ENCODE peak calls at places on chromosome 22, in ten cellular contexts. S is cardiac muscle cell; O is mucosa of descending colon; I is mesenchymal stem cell; H is heart left ventricle; J is adipocyte; K is gastrocnemius medialis; D is CD4-positive, CD25-positive, alpha-beta regulatory T cell; L is CD8-positive, alpha-beta T cell; G is IMR-90. Q is an unnamed sample.

GRCh38 chr22:29353286-29353685 is 35.1 kb downstream of the AP1B1 start:
- DNase-seq in I (no peak), H (no peak), O (peak; percentile 8), G (no peak), K (no peak), S (no peak), J (no peak), D (no peak), L (no peak), Q (no peak)

GRCh38 chr22:27626675-27627443 is 174.7 kb downstream of the MN1 start:
- DNase-seq in D (no peak), L (no peak), G (no peak), S (no peak), K (no peak), J (no peak), I (no peak), O (no peak), H (no peak), Q (no peak)

GRCh38 chr22:24950272-24950902 is 2.1 kb upstream of the KIAA1671 start:
- DNase-seq in D (no peak), O (no peak), L (no peak), I (no peak), K (no peak), S (peak; percentile 28), H (no peak), J (no peak), G (peak; percentile 8), Q (peak; percentile 16)

GRCh38 chr22:17243524-17243923 is 24.3 kb upstream of the ADA2 start:
- DNase-seq in H (no peak), S (no peak), G (no peak), D (peak; percentile 65), L (no peak), I (no peak), K (no peak), J (no peak), O (no peak), Q (no peak)

GRCh38 chr22:22973336-22973735 is 85.7 kb downstream of the IGLL5 start:
- DNase-seq in H (no peak), G (no peak), S (no peak), J (no peak), K (no peak), O (no peak), I (no peak), D (no peak), L (no peak), Q (no peak)

GRCh38 chr22:35229865-35230264 is 27.4 kb upstream of the HMGXB4 start:
- DNase-seq in S (no peak), K (no peak), D (no peak), O (no peak), L (no peak), G (no peak), J (no peak), H (no peak), I (no peak), Q (no peak)

GRCh38 chr22:36759481-36760159 is 16.3 kb downstream of the IFT27 start:
- DNase-seq in L (no peak), O (no peak), G (no peak), S (no peak), D (no peak), I (no peak), J (no peak), H (no peak), K (no peak), Q (peak; percentile 4)

GRCh38 chr22:42608481-42609361 is 6.0 kb downstream of the POLDIP3 start:
- DNase-seq in L (no peak), G (peak; percentile 76), O (no peak), I (peak; percentile 75), S (no peak), J (peak; percentile 62), D (no peak), K (no peak), H (no peak), Q (no peak)

GRCh38 chr22:19761500-19762314 is 1.1 kb downstream of the TBX1 start:
- DNase-seq in K (no peak), G (no peak), S (peak; percentile 51), H (no peak), J (no peak), D (no peak), L (no peak), I (peak; percentile 62), O (no peak), Q (peak; percentile 60)

GRCh38 chr22:19762315-19763140 is 1.9 kb downstream of the TBX1 start:
- DNase-seq in G (no peak), I (peak; percentile 43), J (no peak), K (no peak), D (no peak), H (no peak), O (no peak), L (no peak), S (no peak), Q (no peak)

GRCh38 chr22:19764636-19765476 is 4.3 kb downstream of the TBX1 start:
- DNase-seq in L (no peak), S (no peak), K (no peak), J (no peak), D (no peak), I (no peak), O (no peak), H (no peak), G (no peak), Q (no peak)

GRCh38 chr22:19764050-19764593 is 3.5 kb downstream of the TBX1 start:
- DNase-seq in O (no peak), I (no peak), D (no peak), H (no peak), J (no peak), S (no peak), K (no peak), L (no peak), G (no peak), Q (no peak)

DNA sequence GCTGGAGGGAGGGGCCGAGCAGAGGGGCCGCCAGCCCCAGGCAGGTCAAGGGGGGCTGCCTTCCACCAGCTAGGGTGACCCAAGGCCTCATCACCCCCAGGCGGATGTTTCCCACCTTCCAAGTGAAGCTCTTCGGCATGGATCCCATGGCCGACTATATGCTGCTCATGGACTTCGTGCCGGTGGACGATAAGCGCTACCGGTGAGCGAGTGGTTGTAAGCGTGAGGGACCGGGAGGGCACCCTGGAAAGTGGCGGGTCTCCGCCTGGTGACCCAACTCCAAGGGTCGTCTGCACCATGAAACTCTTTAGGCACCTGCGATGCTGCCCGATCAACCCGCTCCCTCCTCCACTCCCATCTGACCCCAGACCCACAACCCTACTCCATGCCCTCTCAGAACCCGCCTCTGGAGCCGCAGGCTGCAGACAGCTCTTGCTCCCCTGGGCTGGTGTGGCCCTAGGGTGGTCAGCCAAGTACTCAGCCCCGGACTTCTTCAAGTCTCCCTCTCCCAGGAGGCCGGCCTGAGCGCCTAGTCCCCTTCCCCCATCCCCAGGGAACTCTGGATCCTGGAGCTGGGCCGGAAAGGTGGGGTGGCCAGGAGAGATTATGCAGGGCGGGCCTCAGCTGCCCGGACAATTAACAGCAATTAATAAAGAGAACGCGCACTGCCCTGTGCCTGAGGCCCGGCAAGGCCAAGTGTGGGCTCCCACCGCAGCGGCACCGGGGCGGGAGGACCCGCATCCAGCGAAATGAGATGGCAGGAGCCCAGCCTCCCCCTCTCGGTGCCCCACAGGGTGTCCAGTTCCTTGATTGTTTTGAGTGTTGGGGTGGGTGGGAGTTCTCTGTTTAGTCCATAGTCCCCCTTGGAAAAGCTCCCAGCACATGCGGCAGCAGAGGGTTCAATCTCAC is 2.8 kb downstream of the TBX1 start:
- DNase-seq in D (no peak), L (no peak), G (no peak), S (no peak), O (no peak), J (no peak), I (no peak), H (no peak), K (no peak), Q (no peak)
- H3K4me3 ChIP-seq in D (no peak overlapping the region), L (no peak overlapping the region), G (no peak overlapping the region), S (no peak overlapping the region), O (no peak overlapping the region), J (no peak overlapping the region), I (no peak overlapping the region), H (no peak overlapping the region), K (no peak overlapping the region), Q (peak overlapping the region; percentile 60)

DNA sequence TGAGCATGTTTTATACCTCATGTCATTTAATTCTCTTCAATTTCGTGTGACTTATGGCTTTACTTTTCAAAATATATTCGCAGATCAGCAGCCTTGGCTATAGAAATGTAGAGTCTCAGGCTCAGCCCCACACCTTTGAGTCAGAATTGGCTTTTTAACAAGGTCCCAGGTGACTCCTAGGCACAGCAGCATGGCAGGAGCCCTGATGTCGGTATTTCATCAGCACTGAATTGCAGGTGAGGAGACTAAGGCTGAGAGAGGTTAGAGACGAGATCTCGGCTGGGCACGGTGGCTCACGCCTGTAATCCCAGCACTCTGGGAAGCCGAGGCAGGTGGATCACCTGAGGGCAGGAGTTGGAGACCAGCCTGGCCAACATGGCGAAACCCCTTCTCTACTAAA is 196.9 kb upstream of the SEZ6L start:
- DNase-seq in J (no peak), G (no peak), I (no peak), H (no peak), O (no peak), S (no peak), D (no peak), L (no peak), K (no peak), Q (no peak)
- H3K4me1 ChIP-seq in J (no peaks in the 10 kb centered on the region), G (no peaks in the 10 kb centered on the region), I (no peaks in the 10 kb centered on the region), H (peaks cover 8% of the 10 kb centered on the region), O (no peaks in the 10 kb centered on the region), S (no peaks in the 10 kb centered on the region), D (no peaks in the 10 kb centered on the region), L (peaks cover 7% of the 10 kb centered on the region), K (no peaks in the 10 kb centered on the region), Q (no peaks in the 10 kb centered on the region)

GRCh38 chr22:40432625-40433024 is 62.2 kb downstream of the SGSM3 start:
- DNase-seq in J (no peak), L (no peak), S (no peak), I (no peak), H (no peak), G (no peak), O (no peak), D (no peak), K (no peak), Q (no peak)

GRCh38 chr22:40432167-40432566 is 61.8 kb downstream of the SGSM3 start:
- DNase-seq in G (no peak), H (no peak), D (no peak), O (no peak), J (no peak), S (no peak), L (no peak), K (no peak), I (no peak), Q (no peak)

GRCh38 chr22:40434101-40434500 is 63.7 kb downstream of the SGSM3 start:
- DNase-seq in K (no peak), L (no peak), S (no peak), I (peak; percentile 54), O (no peak), J (peak; percentile 22), H (no peak), D (no peak), G (peak; percentile 28), Q (no peak)

GRCh38 chr22:40434745-40435144 is 64.4 kb downstream of the SGSM3 start:
- DNase-seq in S (no peak), O (no peak), L (no peak), G (no peak), H (no peak), I (no peak), K (no peak), D (no peak), J (no peak), Q (no peak)

GRCh38 chr22:40436460-40437431 is 66.4 kb downstream of the SGSM3 start:
- DNase-seq in L (peak; percentile 24), H (peak; percentile 42), J (peak; percentile 79), I (peak; percentile 79), G (peak; percentile 74), K (no peak), D (peak; percentile 84), O (no peak), S (peak; percentile 57), Q (no peak)
- H3K4me3 ChIP-seq in L (no peak overlapping the region), H (peak overlapping the region; percentile 17), J (peak overlapping the region; percentile 65), I (peak overlapping the region; percentile 69), G (peak overlapping the region; percentile 16), K (peak overlapping the region; percentile 19), D (no peak overlapping the region), O (no peak overlapping the region), S (peak overlapping the region; percentile 13), Q (no peak overlapping the region)

DNA sequence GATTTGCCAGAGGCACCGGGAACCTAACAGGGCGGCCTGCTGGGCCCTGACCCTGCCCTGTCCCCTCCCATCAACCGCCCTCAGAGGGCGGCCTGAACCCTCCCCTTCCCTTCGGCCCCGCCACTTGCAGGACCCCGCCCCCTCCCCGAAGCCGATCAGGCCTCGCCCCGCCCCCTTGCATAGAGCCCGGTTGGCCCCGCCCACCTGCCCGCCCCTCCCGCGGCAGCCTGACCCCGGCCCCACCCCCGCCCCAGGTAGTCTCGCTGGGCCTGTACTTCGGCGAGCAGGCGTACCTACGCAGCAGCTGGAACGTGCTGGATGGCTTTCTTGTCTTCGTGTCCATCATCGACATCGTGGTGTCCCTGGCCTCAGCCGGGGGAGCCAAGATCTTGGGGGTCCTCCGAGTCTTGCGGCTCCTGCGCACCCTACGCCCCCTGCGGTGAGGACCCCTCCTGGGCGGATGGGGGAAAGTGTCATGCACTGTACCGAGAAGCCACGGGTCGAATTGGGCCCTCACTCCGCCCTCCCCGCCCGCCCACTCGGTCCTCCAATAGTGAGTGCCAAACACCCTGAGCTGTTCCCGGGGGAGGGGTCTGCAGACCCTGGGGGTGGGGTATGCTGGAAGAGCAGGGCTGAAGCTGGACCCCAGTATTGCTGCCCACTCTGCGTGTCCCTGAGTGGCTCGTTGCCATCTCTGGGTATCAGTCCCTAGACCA is 94.1 kb downstream of the CACNA1I start:
- DNase-seq in I (no peak), J (no peak), D (peak; percentile 27), L (peak; percentile 30), K (no peak), G (no peak), S (peak; percentile 69), O (peak; percentile 54), H (no peak), Q (peak; percentile 54)
- H3K4me1 ChIP-seq in I (peaks cover 10% of the 10 kb centered on the region), J (no peaks in the 10 kb centered on the region), D (peaks cover 21% of the 10 kb centered on the region), L (peaks cover 30% of the 10 kb centered on the region), K (no peaks in the 10 kb centered on the region), G (no peaks in the 10 kb centered on the region), S (peaks cover 3% of the 10 kb centered on the region), O (peaks cover 15% of the 10 kb centered on the region), H (peaks cover 5% of the 10 kb centered on the region), Q (peaks cover 5% of the 10 kb centered on the region)